ENCODE peak calls at places on chromosomes 3 and 15, in four cellular contexts. D is activated T-cell treated with anti-CD3 and anti-CD28 coated beads for 1 hour; P is activated naive CD8-positive, alpha-beta T cell treated with anti-CD3 and anti-CD28 coated beads, Interleukin-2, amount 10 ng/mL, durations not matched to agents 7 days and 5 days; U is naive thymus-derived CD8-positive, alpha-beta T cell. B is an unnamed sample.

GRCh38 chr15:92112180-92112579 is 258.7 kb downstream of the SLCO3A1 start:
- DNase-seq in D (no peak), P (no peak), U (no peak), B (no peak)

GRCh38 chr15:100113351-100114075 is 228.3 kb downstream of the ADAMTS17 start:
- DNase-seq in D (no peak), P (no peak), U (peak; percentile 25), B (no peak)

GRCh38 chr15:70140543-70141375 is 43.0 kb upstream of the TLE3 start:
- DNase-seq in D (no peak), P (no peak), U (peak; percentile 9), B (peak; percentile 11)

GRCh38 chr3:50221413-50222168 is 14.4 kb upstream of the GNAI2 start:
- DNase-seq in D (no peak), P (no peak), U (no peak), B (no peak)

GRCh38 chr3:41198526-41198925 is 779 bp upstream of the CTNNB1 start:
- DNase-seq in D (peak; percentile 3), P (no peak), U (no peak), B (no peak)

GRCh38 chr15:91855241-91855640 is 1.7 kb downstream of the SLCO3A1 start:
- DNase-seq in D (no peak), P (no peak), U (no peak), B (no peak)

GRCh38 chr3:108090701-108091497 is at the start of gene CD47:
- DNase-seq in D (peak; percentile 95), P (peak; percentile 99), U (peak; percentile 97), B (peak; percentile 96)

GRCh38 chr15:84598250-84598649 is 2.6 kb upstream of the ZSCAN2 start:
- DNase-seq in D (no peak), P (no peak), U (peak; percentile 76), B (no peak)

GRCh38 chr3:106678657-106679390 is 698.4 kb upstream of the CCDC54 start:
- DNase-seq in D (no peak), P (no peak), U (no peak), B (no peak)

GRCh38 chr15:91950631-91951384 is 97.3 kb downstream of the SLCO3A1 start:
- DNase-seq in D (no peak), P (no peak), U (no peak), B (no peak)

B was measured in T-helper 9 cell.